ENCODE peak calls at places on chromosomes 2 and 18, in eight cellular contexts. Z, C, K, V, O, G, M and T are unnamed samples.

GRCh38 chr2:9535177-9535576 is 20.5 kb downstream of the ADAM17 start:
- DNase-seq in Z (no peak), C (no peak), K (no peak), V (no peak), O (peak), G (no peak), M (no peak), T (no peak)

GRCh38 chr18:57803119-57803969 is at the start of gene ATP8B1:
- DNase-seq in Z (peak), C (peak), K (peak), V (peak), O (no peak), G (peak), M (no peak), T (peak)

GRCh38 chr18:78660311-78660710 is 319.3 kb upstream of the SALL3 start:
- DNase-seq in Z (no peak), C (no peak), K (no peak), V (no peak), O (no peak), G (no peak), M (no peak), T (no peak)

GRCh38 chr2:58448065-58448507 is 207.0 kb upstream of the FANCL start:
- DNase-seq in Z (no peak), C (peak), K (peak), V (peak), O (peak), G (peak), M (peak), T (peak)

GRCh38 chr2:203340791-203341487 is 12.7 kb downstream of the ABI2 start:
- DNase-seq in Z (no peak), C (no peak), K (peak), V (peak), O (no peak), G (peak), M (no peak), T (no peak)

GRCh38 chr2:2253139-2254016 is 77.7 kb downstream of the MYT1L start:
- DNase-seq in Z (no peak), C (no peak), K (peak), V (no peak), O (no peak), G (no peak), M (no peak), T (no peak)

GRCh38 chr2:218809515-218809914 is 22.1 kb downstream of the PRKAG3 start:
- DNase-seq in Z (peak), C (no peak), K (no peak), V (no peak), O (no peak), G (no peak), M (no peak), T (no peak)

GRCh38 chr2:215537621-215538020 is 101.8 kb upstream of the FN1 start:
- DNase-seq in Z (no peak), C (no peak), K (no peak), V (peak), O (no peak), G (no peak), M (no peak), T (no peak)

GRCh38 chr2:8496617-8497016 is 185.2 kb upstream of the ID2 start:
- DNase-seq in Z (no peak), C (no peak), K (no peak), V (no peak), O (no peak), G (peak), M (no peak), T (no peak)

GRCh38 chr2:74712223-74713053 is 58.4 kb downstream of the SEMA4F start:
- DNase-seq in Z (peak), C (no peak), K (peak), V (no peak), O (no peak), G (no peak), M (no peak), T (no peak)

GRCh38 chr2:53786371-53787254 is at the start of the genes ASB3 and ERLEC1:
- DNase-seq in Z (peak), C (peak), K (peak), V (peak), O (peak), G (peak), M (peak), T (peak)

GRCh38 chr2:12032421-12032820 is 286.0 kb downstream of the LPIN1 start:
- DNase-seq in Z (no peak), C (peak), K (no peak), V (no peak), O (no peak), G (no peak), M (no peak), T (peak)

GRCh38 chr2:221767106-221767878 is 195.2 kb upstream of the EPHA4 start:
- DNase-seq in Z (no peak), C (no peak), K (no peak), V (peak), O (no peak), G (no peak), M (no peak), T (no peak)

GRCh38 chr2:118689874-118690273 is 157.6 kb downstream of the EN1 start:
- DNase-seq in Z (no peak), C (no peak), K (no peak), V (no peak), O (no peak), G (no peak), M (no peak), T (no peak)

GRCh38 chr2:236335696-236336574 is 71.7 kb upstream of the ASB18 start:
- DNase-seq in Z (no peak), C (no peak), K (no peak), V (no peak), O (no peak), G (no peak), M (no peak), T (no peak)